ENCODE peak calls at places on chromosomes 6 and 20, in six cellular contexts. U is iPS DF 19.7, W is cerebellum, H is endothelial cell of umbilical vein, P is activated T-cell treated with anti-CD3 and anti-CD28 coated beads for 24 hours, Z is OCI-LY7. N is an unnamed sample.

GRCh38 chr20:58647814-58648501 is 3.1 kb upstream of the STX16 start:
- DNase-seq in P (no peak), W (no peak), Z (no peak), U (no peak), H (peak), N (peak)

GRCh38 chr6:5878792-5879191 is 127.9 kb downstream of the NRN1 start:
- DNase-seq in H (no peak), P (no peak), Z (no peak), W (no peak), U (no peak), N (no peak)

GRCh38 chr6:56241106-56241812 is 6.1 kb downstream of the COL21A1 start:
- DNase-seq in U (no peak), H (no peak), Z (no peak), W (no peak), P (no peak), N (no peak)

GRCh38 chr20:14963262-14963663 is 625.9 kb upstream of the FLRT3 start:
- DNase-seq in H (peak), W (no peak), Z (no peak), U (peak), P (no peak), N (no peak)

GRCh38 chr20:22836211-22836610 is 198.9 kb upstream of the SSTR4 start:
- DNase-seq in P (no peak), W (no peak), H (no peak), U (no peak), Z (no peak), N (no peak)

GRCh38 chr20:5933802-5934436 is 16.4 kb downstream of the TRMT6 start:
- DNase-seq in H (peak), P (no peak), Z (peak), W (peak), U (no peak), N (no peak)

GRCh38 chr20:63129991-63130653 is 85.8 kb downstream of the YTHDF1 start:
- DNase-seq in P (no peak), H (peak), U (no peak), Z (no peak), W (no peak), N (no peak)

GRCh38 chr6:2478200-2478599 is 232.8 kb upstream of the GMDS start:
- DNase-seq in W (no peak), H (no peak), P (no peak), U (no peak), Z (no peak), N (no peak)

GRCh38 chr6:54086439-54086838 is 24.8 kb upstream of the MLIP start:
- DNase-seq in W (no peak), U (no peak), Z (no peak), P (no peak), H (no peak), N (no peak)

GRCh38 chr20:3572151-3572550 is 91.0 kb downstream of the GFRA4 start:
- DNase-seq in Z (no peak), H (peak), W (no peak), P (no peak), U (no peak), N (no peak)

GRCh38 chr20:46139908-46140482 is 21.9 kb downstream of the CD40 start:
- DNase-seq in P (no peak), W (no peak), Z (no peak), U (no peak), H (no peak), N (no peak)

GRCh38 chr6:15861486-15861885 is 198.7 kb upstream of the DTNBP1 start:
- DNase-seq in P (no peak), U (no peak), W (peak), H (no peak), Z (no peak), N (no peak)

GRCh38 chr6:145756170-145756662 is 20.9 kb upstream of the EPM2A start:
- DNase-seq in Z (no peak), H (peak), U (no peak), W (no peak), P (no peak), N (no peak)

GRCh38 chr6:22145823-22146379 is 150.9 kb downstream of the PRL start:
- DNase-seq in P (no peak), U (peak), H (peak), W (peak), Z (no peak), N (peak)

GRCh38 chr20:48905322-48905647 is 16.2 kb upstream of the ARFGEF2 start:
- DNase-seq in W (no peak), P (no peak), Z (no peak), H (no peak), U (no peak), N (no peak)

GRCh38 chr6:123393333-123393732 is 243.4 kb downstream of the TRDN start:
- DNase-seq in P (no peak), W (no peak), U (no peak), Z (peak), H (peak), N (no peak)

GRCh38 chr6:167833396-167833763 is 6.7 kb downstream of the AFDN start:
- DNase-seq in P (no peak), W (no peak), U (no peak), H (no peak), Z (no peak), N (no peak)

GRCh38 chr6:36929607-36930006 is 24.9 kb upstream of the PI16 start:
- DNase-seq in P (no peak), Z (no peak), H (no peak), W (no peak), U (no peak), N (no peak)

GRCh38 chr6:83853178-83853967 is at the start of gene RIPPLY2:
- DNase-seq in U (no peak), Z (no peak), W (peak), P (no peak), H (peak), N (peak)

GRCh38 chr6:41548098-41548840 is 2.1 kb downstream of the FOXP4 start:
- DNase-seq in U (no peak), P (peak), H (no peak), Z (no peak), W (no peak), N (no peak)

GRCh38 chr20:58075565-58075964 is 152.9 kb downstream of the ANKRD60 start:
- DNase-seq in U (no peak), P (no peak), Z (no peak), W (no peak), H (no peak), N (peak)

GRCh38 chr6:45923831-45924391 is 91.7 kb downstream of the CLIC5 start:
- DNase-seq in H (no peak), U (no peak), P (peak), Z (no peak), W (no peak), N (no peak)

GRCh38 chr6:11214438-11214837 is 18.0 kb downstream of the NEDD9 start:
- DNase-seq in P (no peak), H (no peak), Z (no peak), U (no peak), W (no peak), N (no peak)

GRCh38 chr6:5206920-5207561 is 53.7 kb downstream of the LYRM4 start:
- DNase-seq in H (no peak), U (no peak), P (no peak), W (no peak), Z (no peak), N (no peak)

GRCh38 chr20:52105573-52106422 is 85.8 kb downstream of the ZFP64 start:
- DNase-seq in Z (peak), P (peak), W (no peak), H (peak), U (peak), N (peak)

GRCh38 chr6:124960757-124961467 is 1.3 kb upstream of the RNF217 start:
- DNase-seq in P (no peak), W (no peak), H (peak), U (no peak), Z (no peak), N (no peak)

GRCh38 chr6:158154816-158155215 is 13.2 kb downstream of the SERAC1 start:
- DNase-seq in P (no peak), U (no peak), W (no peak), H (no peak), Z (no peak), N (no peak)

GRCh38 chr6:106870069-106870468 is 104.5 kb downstream of the CD24 start:
- DNase-seq in U (no peak), H (no peak), P (no peak), Z (no peak), W (no peak), N (no peak)

GRCh38 chr6:3151705-3152104 is 5.6 kb downstream of the TUBB2A start:
- DNase-seq in U (no peak), Z (no peak), H (no peak), W (no peak), P (no peak), N (no peak)

GRCh38 chr6:45072673-45073072 is 255.5 kb upstream of the RUNX2 start:
- DNase-seq in P (no peak), W (no peak), U (no peak), Z (no peak), H (peak), N (no peak)

GRCh38 chr6:32447932-32448331 is 8.2 kb downstream of the HLA-DRA start:
- DNase-seq in U (no peak), H (no peak), W (no peak), Z (no peak), P (no peak), N (no peak)

GRCh38 chr6:155190667-155191066 is 73.1 kb upstream of the CLDN20 start:
- DNase-seq in H (peak), W (no peak), U (no peak), Z (no peak), P (no peak), N (no peak)

GRCh38 chr6:167122041-167122826 is 662 bp upstream of the CCR6 start:
- DNase-seq in W (no peak), U (no peak), H (no peak), P (no peak), Z (peak), N (no peak)

GRCh38 chr20:3727333-3728035 is 5.0 kb upstream of the HSPA12B start:
- DNase-seq in W (no peak), P (no peak), U (no peak), Z (no peak), H (no peak), N (no peak)

GRCh38 chr6:158849899-158850806 is 31.0 kb upstream of the EZR start:
- DNase-seq in W (no peak), P (peak), Z (no peak), U (no peak), H (peak), N (no peak)

N was measured in H1.